ENCODE peak calls at places on chromosomes 13 and 19, in five cellular contexts. Z is bronchial epithelial cell, P is breast epithelium, B is heart right ventricle, J is stomach. H is an unnamed sample.

GRCh38 chr13:27619711-27620376 is 485 bp downstream of the LNX2 start:
- DNase-seq in Z (peak; percentile 31), P (peak; percentile 22), B (peak; percentile 37), J (no peak), H (peak; percentile 34)

GRCh38 chr13:39870197-39870746 is 214.8 kb downstream of the COG6 start:
- DNase-seq in Z (no peak), P (no peak), B (no peak), J (no peak), H (no peak)

GRCh38 chr13:29104461-29104860 is 284.3 kb downstream of the MTUS2 start:
- DNase-seq in Z (no peak), P (no peak), B (no peak), J (no peak), H (no peak)

GRCh38 chr19:50723069-50723468 is at the start of gene CLEC11A:
- DNase-seq in Z (no peak), P (peak; percentile 57), B (peak; percentile 79), J (no peak), H (no peak)

GRCh38 chr13:36530050-36530789 is 97.9 kb downstream of the CCNA1 start:
- DNase-seq in Z (peak; percentile 63), P (peak; percentile 55), B (no peak), J (no peak), H (no peak)

GRCh38 chr13:75713852-75714251 is 77.7 kb downstream of the LMO7 start:
- DNase-seq in Z (no peak), P (no peak), B (no peak), J (no peak), H (no peak)

GRCh38 chr13:112997188-112998135 is 28.4 kb downstream of the MCF2L start:
- DNase-seq in Z (no peak), P (no peak), B (no peak), J (peak; percentile 68), H (no peak)

GRCh38 chr19:49786432-49786831 is 19.6 kb downstream of the AP2A1 start:
- DNase-seq in Z (peak; percentile 52), P (no peak), B (no peak), J (no peak), H (no peak)

GRCh38 chr13:48410199-48410598 is 2.7 kb downstream of the LPAR6 start:
- DNase-seq in Z (peak; percentile 53), P (no peak), B (no peak), J (no peak), H (no peak)

GRCh38 chr13:110630566-110631119 is 15.3 kb downstream of the NAXD start:
- DNase-seq in Z (no peak), P (no peak), B (no peak), J (no peak), H (no peak)

GRCh38 chr19:42697884-42698283 is 42.4 kb downstream of the PSG3 start:
- DNase-seq in Z (no peak), P (no peak), B (no peak), J (no peak), H (no peak)

GRCh38 chr19:7541481-7541824 is 5.9 kb downstream of the PNPLA6 start:
- DNase-seq in Z (no peak), P (no peak), B (no peak), J (no peak), H (no peak)

GRCh38 chr13:85366759-85367417 is 432.3 kb downstream of the SLITRK6 start:
- DNase-seq in Z (peak; percentile 53), P (no peak), B (no peak), J (no peak), H (no peak)

GRCh38 chr13:79810671-79811070 is 329.7 kb downstream of the NDFIP2 start:
- DNase-seq in Z (peak; percentile 32), P (no peak), B (no peak), J (no peak), H (no peak)

GRCh38 chr13:102293723-102294122 is 108.1 kb downstream of the FGF14 start:
- DNase-seq in Z (no peak), P (no peak), B (no peak), J (no peak), H (no peak)

GRCh38 chr19:20999731-21000352 is 20.6 kb upstream of the ZNF430 start:
- DNase-seq in Z (peak; percentile 67), P (peak; percentile 97), B (peak; percentile 91), J (peak; percentile 53), H (peak; percentile 37)

GRCh38 chr19:7421941-7422744 is 66.7 kb downstream of the PEX11G start:
- DNase-seq in Z (peak; percentile 65), P (no peak), B (no peak), J (peak; percentile 48), H (peak; percentile 45)

GRCh38 chr19:36771275-36772231 is 1.1 kb downstream of the ZNF850 start:
- DNase-seq in Z (peak; percentile 66), P (peak; percentile 62), B (peak; percentile 90), J (peak; percentile 62), H (peak; percentile 81)

GRCh38 chr19:37989855-37990254 is 82.8 kb downstream of the SIPA1L3 start:
- DNase-seq in Z (no peak), P (peak; percentile 32), B (no peak), J (no peak), H (no peak)

GRCh38 chr19:53432088-53432661 is 391 bp downstream of the ZNF761 start:
- DNase-seq in Z (peak; percentile 3), P (no peak), B (peak; percentile 21), J (peak; percentile 27), H (peak; percentile 30)

GRCh38 chr19:7596191-7596937 is 701 bp downstream of the CAMSAP3 start:
- DNase-seq in Z (no peak), P (no peak), B (no peak), J (no peak), H (peak; percentile 11)

GRCh38 chr19:29446331-29446730 is 79.5 kb upstream of the VSTM2B start:
- DNase-seq in Z (no peak), P (no peak), B (no peak), J (no peak), H (no peak)

GRCh38 chr19:10718205-10719196 is 622 bp downstream of the DNM2 start:
- DNase-seq in Z (peak; percentile 9), P (no peak), B (no peak), J (peak; percentile 51), H (peak; percentile 43)

GRCh38 chr19:2154587-2155075 is 3.3 kb upstream of the AP3D1 start:
- DNase-seq in Z (peak; percentile 80), P (peak; percentile 61), B (no peak), J (no peak), H (peak; percentile 66)

GRCh38 chr13:37640499-37640898 is 41.9 kb upstream of the POSTN start:
- DNase-seq in Z (peak; percentile 66), P (no peak), B (no peak), J (no peak), H (peak; percentile 28)

GRCh38 chr13:106709509-106709908 is 141.6 kb upstream of the ARGLU1 start:
- DNase-seq in Z (no peak), P (no peak), B (peak; percentile 54), J (no peak), H (no peak)

GRCh38 chr19:13057147-13057572 is 45.5 kb downstream of the LYL1 start:
- DNase-seq in Z (no peak), P (no peak), B (no peak), J (peak; percentile 46), H (no peak)

GRCh38 chr13:40982772-40983171 is 36.3 kb downstream of the ELF1 start:
- DNase-seq in Z (peak; percentile 72), P (no peak), B (peak; percentile 76), J (no peak), H (no peak)

GRCh38 chr19:19559942-19560341 is 21.9 kb downstream of the CILP2 start:
- DNase-seq in Z (no peak), P (no peak), B (no peak), J (no peak), H (no peak)

GRCh38 chr19:44587863-44588752 is 25.3 kb upstream of the IGSF23 start:
- DNase-seq in Z (peak; percentile 93), P (no peak), B (no peak), J (no peak), H (peak; percentile 81)

GRCh38 chr13:109740121-109740520 is 46.3 kb downstream of the IRS2 start:
- DNase-seq in Z (no peak), P (peak; percentile 17), B (no peak), J (no peak), H (no peak)

GRCh38 chr13:100887729-100888151 is 213.1 kb upstream of the TMTC4 start:
- DNase-seq in Z (peak; percentile 21), P (no peak), B (no peak), J (no peak), H (no peak)

GRCh38 chr13:21735621-21736401 is 64.9 kb downstream of the FGF9 start:
- DNase-seq in Z (no peak), P (no peak), B (peak; percentile 22), J (no peak), H (no peak)

GRCh38 chr13:20495087-20496023 is 30.3 kb downstream of the CRYL1 start:
- DNase-seq in Z (peak; percentile 65), P (peak; percentile 43), B (peak; percentile 55), J (peak; percentile 65), H (peak; percentile 46)

GRCh38 chr13:51731759-51732158 is 72.2 kb downstream of the DHRS12 start:
- DNase-seq in Z (no peak), P (no peak), B (no peak), J (no peak), H (no peak)

GRCh38 chr19:5947435-5947834 is 30.5 kb downstream of the RANBP3 start:
- DNase-seq in Z (no peak), P (peak; percentile 68), B (peak; percentile 46), J (peak; percentile 37), H (no peak)

GRCh38 chr19:23403581-23404324 is 8.5 kb upstream of the ZNF91 start:
- DNase-seq in Z (no peak), P (no peak), B (no peak), J (no peak), H (no peak)
- TF ChIP-seq CTCF in Z (no peak), P (no peak), B (no peak), J (no peak), H (no peak)

DNA sequence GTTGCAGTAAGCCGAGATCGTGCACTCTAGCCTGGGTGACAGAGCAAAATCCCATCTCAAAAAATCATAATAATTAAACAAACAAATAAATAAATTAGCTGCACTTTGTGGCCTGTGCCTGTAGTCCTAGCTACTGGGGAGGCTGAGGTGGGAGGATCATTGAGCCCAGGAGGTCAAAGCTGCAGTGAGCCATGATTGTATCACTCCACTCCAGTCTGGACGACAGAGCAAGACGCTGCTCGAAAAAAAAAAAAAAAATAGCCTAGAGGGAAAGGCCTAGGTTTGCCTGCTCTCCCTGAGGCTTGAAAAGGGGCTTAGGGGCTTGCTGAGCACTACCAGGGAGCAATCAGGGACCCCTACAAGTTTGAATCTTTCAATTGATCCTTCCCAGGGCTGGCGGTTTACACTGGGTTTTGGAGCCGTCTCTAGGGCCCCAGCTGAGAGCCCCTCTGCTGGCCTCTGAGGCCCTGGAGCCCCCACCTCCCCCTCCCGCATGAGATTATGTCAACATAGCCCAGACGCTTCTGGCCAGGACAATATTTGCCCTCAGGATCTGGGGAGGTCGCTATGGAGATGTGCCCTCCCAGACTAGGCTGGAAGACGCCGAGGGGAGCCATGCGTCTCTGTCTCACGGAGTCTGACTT is 10.4 kb upstream of the GIPR start:
- DNase-seq in Z (no peak), P (no peak), B (no peak), J (no peak), H (no peak)
- TF ChIP-seq CTCF in Z (no peak), P (no peak), B (no peak), J (no peak), H (no peak)

GRCh38 chr13:65882810-65883209 is 1347.3 kb downstream of the PCDH9 start:
- DNase-seq in Z (no peak), P (no peak), B (no peak), J (no peak), H (no peak)
- TF ChIP-seq CTCF in Z (no peak), P (no peak), B (no peak), J (no peak), H (no peak)

GRCh38 chr19:535017-535835 is 3.7 kb downstream of the CDC34 start:
- DNase-seq in Z (peak; percentile 32), P (no peak), B (no peak), J (no peak), H (peak; percentile 52)
- TF ChIP-seq CTCF in Z (no peak), P (no peak), B (no peak), J (no peak), H (no peak)

H was measured in Calu3.